ENCODE peak calls at places on chromosome 5, in four cellular contexts. J is stimulated activated CD4-positive, alpha-beta T cell treated with anti-CD3 and anti-CD28 coated beads, Interleukin-4, amount 100 ng/mL, for 1 hour; L is astrocyte of the cerebellum; X is HT1080. U is an unnamed sample.

GRCh38 chr5:8114597-8115266 is 245.8 kb downstream of the MTRR start:
- DNase-seq in J (no peak), L (no peak), X (no peak), U (no peak)

GRCh38 chr5:124156408-124157027 is 589.9 kb downstream of the ZNF608 start:
- DNase-seq in L (peak; percentile 15), J (no peak), X (peak; percentile 2), U (no peak)

GRCh38 chr5:172052454-172053236 is 46.2 kb upstream of the FBXW11 start:
- DNase-seq in J (no peak), L (peak; percentile 64), X (no peak), U (no peak)

GRCh38 chr5:169811023-169811422 is 169.3 kb downstream of the INSYN2B start:
- DNase-seq in X (no peak), L (no peak), J (no peak), U (no peak)

GRCh38 chr5:9784231-9784630 is 154.1 kb upstream of the TAS2R1 start:
- DNase-seq in J (no peak), L (no peak), X (no peak), U (no peak)

GRCh38 chr5:1125030-1125357 is 13.1 kb upstream of the SLC12A7 start:
- DNase-seq in L (no peak), J (no peak), X (no peak), U (no peak)

GRCh38 chr5:62273691-62274090 is 32.3 kb upstream of the KIF2A start:
- DNase-seq in L (no peak), J (no peak), X (no peak), U (no peak)

GRCh38 chr5:40828690-40829661 is 6.0 kb downstream of the RPL37 start:
- DNase-seq in J (no peak), X (peak; percentile 28), L (no peak), U (no peak)

GRCh38 chr5:75640395-75640794 is 29.1 kb downstream of the ANKDD1B start:
- DNase-seq in L (peak; percentile 47), X (peak; percentile 73), J (no peak), U (peak; percentile 18)

GRCh38 chr5:135223891-135224625 is 175.0 kb downstream of the MACROH2A1 start:
- DNase-seq in L (no peak), X (no peak), J (no peak), U (no peak)

GRCh38 chr5:34913072-34913471 is 2.2 kb downstream of the RAD1 start:
- DNase-seq in J (no peak), X (no peak), L (no peak), U (no peak)

GRCh38 chr5:77957081-77957480 is 180.9 kb upstream of the TBCA start:
- DNase-seq in J (no peak), X (no peak), L (no peak), U (no peak)

GRCh38 chr5:154473581-154474266 is 4.3 kb downstream of the HAND1 start:
- DNase-seq in L (no peak), X (no peak), J (no peak), U (no peak)

GRCh38 chr5:14675309-14675708 is 10.8 kb downstream of the OTULIN start:
- DNase-seq in L (no peak), X (no peak), J (no peak), U (no peak)

GRCh38 chr5:7010578-7010977 is 297.3 kb downstream of the TENT4A start:
- DNase-seq in J (no peak), X (no peak), L (no peak), U (no peak)

GRCh38 chr5:76958976-76959767 is 6.3 kb downstream of the CRHBP start:
- DNase-seq in X (peak; percentile 86), L (peak; percentile 83), J (no peak), U (peak; percentile 22)

GRCh38 chr5:150632305-150633160 is 7.9 kb upstream of the SYNPO start:
- DNase-seq in L (no peak), X (peak; percentile 46), J (no peak), U (no peak)

GRCh38 chr5:154898210-154898609 is 39.8 kb downstream of the CNOT8 start:
- DNase-seq in X (no peak), J (no peak), L (no peak), U (no peak)

GRCh38 chr5:32098291-32098690 is 75.8 kb downstream of the GOLPH3 start:
- DNase-seq in L (no peak), X (no peak), J (no peak), U (no peak)

GRCh38 chr5:13354611-13355010 is 589.9 kb downstream of the DNAH5 start:
- DNase-seq in X (peak; percentile 80), J (no peak), L (peak; percentile 45), U (peak; percentile 65)

GRCh38 chr5:141714542-141715303 is 32.7 kb upstream of the ARAP3 start:
- DNase-seq in J (no peak), X (peak; percentile 29), L (no peak), U (peak; percentile 72)

GRCh38 chr5:16108418-16108817 is 71.2 kb downstream of the MARCHF11 start:
- DNase-seq in X (no peak), J (no peak), L (no peak), U (no peak)

GRCh38 chr5:138177936-138178515 is 404 bp downstream of the BRD8 start:
- DNase-seq in L (peak; percentile 1), X (peak; percentile 29), J (peak; percentile 21), U (peak; percentile 72)

GRCh38 chr5:109141499-109142200 is 268.1 kb downstream of the PJA2 start:
- DNase-seq in L (no peak), X (peak; percentile 3), J (no peak), U (no peak)

GRCh38 chr5:172690258-172691075 is 49.4 kb downstream of the NEURL1B start:
- DNase-seq in X (no peak), J (no peak), L (no peak), U (no peak)

GRCh38 chr5:112289465-112289864 is 129.6 kb downstream of the EPB41L4A start:
- DNase-seq in X (no peak), J (no peak), L (no peak), U (no peak)

GRCh38 chr5:164296603-164297080 is 791.2 kb downstream of the MAT2B start:
- DNase-seq in X (peak; percentile 12), J (no peak), L (no peak), U (no peak)